ENCODE peak calls at places on chromosome 3, in four cellular contexts. One of them, this sample, is unnamed.
A peak's percentile ranks its signal among the peaks of the same experiment; 100 is the strongest.

GRCh38 chr3:106130384-106131084 is 261.7 kb upstream of the CBLB start:
- DNase-seq in WTC11: no peak
- DNase-seq in HepG2: no peak
- DNase-seq in K562: peak; percentile 85
- DNase-seq in this sample: no peak

GRCh38 chr3:188584162-188584529 is 430.2 kb downstream of the LPP start:
- DNase-seq in K562: no peak
- DNase-seq in HepG2: no peak
- DNase-seq in WTC11: no peak
- DNase-seq in this sample: no peak

GRCh38 chr3:69649713-69650419 is 89.4 kb upstream of the MITF start:
- DNase-seq in HepG2: no peak
- DNase-seq in K562: no peak
- DNase-seq in WTC11: no peak
- DNase-seq in this sample: no peak

GRCh38 chr3:31077021-31077601 is 182.7 kb upstream of the GADL1 start:
- DNase-seq in HepG2: peak; percentile 46
- DNase-seq in K562: peak; percentile 59
- DNase-seq in WTC11: no peak
- DNase-seq in this sample: no peak

GRCh38 chr3:119586707-119587317 is 7.5 kb downstream of the ADPRH start:
- DNase-seq in HepG2: no peak
- DNase-seq in WTC11: no peak
- DNase-seq in K562: no peak
- DNase-seq in this sample: no peak

GRCh38 chr3:51710631-51711351 is 3.9 kb downstream of the GRM2 start:
- DNase-seq in WTC11: peak; percentile 59
- DNase-seq in HepG2: no peak
- DNase-seq in K562: peak; percentile 8
- DNase-seq in this sample: no peak

GRCh38 chr3:136075218-136075808 is 109.8 kb downstream of the PPP2R3A start:
- DNase-seq in HepG2: peak; percentile 72
- DNase-seq in WTC11: peak; percentile 72
- DNase-seq in K562: peak; percentile 81
- DNase-seq in this sample: peak; percentile 40

GRCh38 chr3:156831006-156831405 is 4.9 kb downstream of the LEKR1 start:
- DNase-seq in WTC11: no peak
- DNase-seq in HepG2: no peak
- DNase-seq in K562: no peak
- DNase-seq in this sample: no peak

GRCh38 chr3:133424937-133425869 is 25.3 kb downstream of the BFSP2 start:
- DNase-seq in K562: no peak
- DNase-seq in HepG2: no peak
- DNase-seq in WTC11: no peak
- DNase-seq in this sample: peak; percentile 55

GRCh38 chr3:16338124-16338523 is 73.1 kb downstream of the OXNAD1 start:
- DNase-seq in K562: no peak
- DNase-seq in WTC11: no peak
- DNase-seq in HepG2: no peak
- DNase-seq in this sample: peak; percentile 20

GRCh38 chr3:102791641-102792589 is 357.1 kb downstream of the ZPLD1 start:
- DNase-seq in K562: no peak
- DNase-seq in HepG2: no peak
- DNase-seq in WTC11: no peak
- DNase-seq in this sample: no peak

GRCh38 chr3:137771401-137772230 is 7.5 kb downstream of the SOX14 start:
- DNase-seq in K562: no peak
- DNase-seq in WTC11: peak; percentile 56
- DNase-seq in HepG2: no peak
- DNase-seq in this sample: no peak

GRCh38 chr3:46448721-46449120 is 16.0 kb downstream of the LTF start:
- DNase-seq in WTC11: no peak
- DNase-seq in K562: no peak
- DNase-seq in HepG2: no peak
- DNase-seq in this sample: no peak

GRCh38 chr3:46453526-46454208 is 11.0 kb downstream of the LTF start:
- DNase-seq in HepG2: no peak
- DNase-seq in K562: no peak
- DNase-seq in WTC11: no peak
- DNase-seq in this sample: no peak

GRCh38 chr3:46447535-46447934 is 17.2 kb downstream of the LTF start:
- DNase-seq in WTC11: no peak
- DNase-seq in K562: no peak
- DNase-seq in HepG2: no peak
- DNase-seq in this sample: no peak

GRCh38 chr3:46454209-46454595 is 10.5 kb downstream of the LTF start:
- DNase-seq in WTC11: no peak
- DNase-seq in K562: no peak
- DNase-seq in HepG2: no peak
- DNase-seq in this sample: no peak

DNA sequence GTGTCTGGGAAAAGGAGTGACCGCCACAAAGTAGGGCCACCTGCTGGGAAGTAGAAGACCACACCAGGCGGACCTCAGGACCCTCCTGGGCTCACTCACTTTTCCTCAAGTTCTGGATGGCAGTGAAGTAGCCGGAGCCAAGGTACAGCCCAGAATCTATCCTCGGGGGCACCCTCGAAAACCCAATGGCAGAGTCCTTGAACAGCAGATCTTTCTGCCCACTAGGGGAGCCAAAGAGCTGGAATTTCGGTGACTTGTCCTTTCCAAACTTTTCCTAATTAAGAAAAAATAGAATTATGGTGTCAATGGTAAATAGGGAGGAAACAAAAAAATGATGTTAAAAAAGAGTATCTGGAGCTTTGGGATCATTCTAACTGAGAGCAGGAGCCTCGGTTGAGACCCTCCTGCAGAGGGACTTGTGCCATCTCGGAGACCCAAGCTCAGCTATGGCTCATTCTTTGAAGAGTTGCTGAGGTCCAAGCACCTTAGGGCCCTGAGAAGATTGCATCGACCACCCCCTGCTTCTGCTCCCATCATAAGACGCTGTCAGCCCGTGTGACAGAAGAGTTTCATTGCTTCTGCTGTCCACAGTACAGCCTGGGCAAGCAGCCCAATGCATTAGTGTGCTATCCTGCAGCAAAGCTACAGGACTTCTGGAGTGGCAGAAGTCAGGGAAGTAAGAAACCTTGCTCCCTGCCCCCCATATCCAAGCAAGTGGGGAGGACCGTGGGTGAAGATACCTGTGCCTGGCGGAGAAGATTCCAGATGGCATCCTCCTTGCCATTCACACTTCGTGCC is 14.8 kb downstream of the LTF start:
- DNase-seq in K562: peak; percentile 51
- DNase-seq in WTC11: peak; percentile 50
- DNase-seq in HepG2: no peak
- DNase-seq in this sample: no peak
- TF ChIP-seq CBFB in K562: no peak
- TF ChIP-seq CBFB in WTC11: no peak
- TF ChIP-seq CBFB in HepG2: no peak
- TF ChIP-seq CBFB in this sample: no peak

GRCh38 chr3:179321585-179322322 is 1.1 kb upstream of the ZNF639 start:
- DNase-seq in HepG2: peak; percentile 29
- DNase-seq in WTC11: peak; percentile 25
- DNase-seq in K562: peak; percentile 71
- DNase-seq in this sample: no peak
- TF ChIP-seq CTCF in HepG2: peak; percentile 73
- TF ChIP-seq CTCF in WTC11: no peak
- TF ChIP-seq CTCF in K562: peak; percentile 49
- TF ChIP-seq CTCF in this sample: peak; percentile 58

GRCh38 chr3:145557405-145557804 is 603.6 kb downstream of the PLOD2 start:
- DNase-seq in K562: no peak
- DNase-seq in HepG2: no peak
- DNase-seq in WTC11: no peak
- DNase-seq in this sample: no peak
- TF ChIP-seq CBFB in K562: no peak
- TF ChIP-seq CBFB in HepG2: no peak
- TF ChIP-seq CBFB in WTC11: no peak
- TF ChIP-seq CBFB in this sample: no peak

DNA sequence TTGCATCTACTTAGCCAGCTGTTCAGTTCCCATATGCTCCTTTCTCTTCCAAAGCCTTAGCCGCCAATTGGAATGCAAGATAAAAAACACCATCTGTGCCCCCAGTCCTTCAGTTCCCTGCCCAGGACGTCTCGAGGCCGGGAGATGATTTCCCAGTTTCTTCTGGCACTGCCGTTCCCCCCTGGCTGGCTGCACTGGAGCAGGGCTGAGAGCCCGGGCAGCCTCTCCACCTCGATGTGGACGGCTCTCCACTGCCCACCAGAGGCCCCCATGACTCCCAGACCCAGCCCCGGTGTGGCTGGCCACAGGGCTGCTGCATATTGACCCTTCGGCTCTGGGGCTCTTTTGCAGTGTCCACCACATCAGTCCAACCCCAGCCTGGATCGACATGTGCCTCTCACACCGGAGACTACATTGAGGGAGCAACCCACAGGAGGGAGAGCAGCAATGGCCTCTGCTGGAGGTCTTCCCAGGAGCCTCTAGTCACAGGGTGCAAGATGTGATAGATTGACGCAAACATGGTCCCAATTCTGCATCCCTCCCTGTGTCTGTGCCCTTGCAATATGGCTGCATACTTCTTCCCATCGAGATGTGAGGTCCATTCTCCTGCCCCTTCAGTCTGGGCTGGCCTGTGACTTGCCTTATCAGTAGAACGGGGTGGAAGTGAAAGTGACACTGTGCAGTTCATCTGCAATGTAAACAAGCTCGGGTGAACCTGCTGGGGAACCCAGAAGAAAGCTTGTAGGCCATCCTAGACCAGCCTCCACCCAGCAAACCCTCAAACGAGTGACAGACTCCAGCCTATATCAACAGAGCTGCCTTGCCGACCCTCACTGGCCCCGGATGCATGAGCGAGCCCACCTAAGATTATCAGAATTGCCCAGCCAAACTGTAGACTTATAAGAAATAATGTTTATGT is 52.4 kb upstream of the PRR20G start:
- DNase-seq in HepG2: no peak
- DNase-seq in K562: no peak
- DNase-seq in WTC11: no peak
- DNase-seq in this sample: no peak
- TF ChIP-seq CTCF in HepG2: no peak
- TF ChIP-seq CTCF in K562: no peak
- TF ChIP-seq CTCF in WTC11: no peak
- TF ChIP-seq CTCF in this sample: no peak

DNA sequence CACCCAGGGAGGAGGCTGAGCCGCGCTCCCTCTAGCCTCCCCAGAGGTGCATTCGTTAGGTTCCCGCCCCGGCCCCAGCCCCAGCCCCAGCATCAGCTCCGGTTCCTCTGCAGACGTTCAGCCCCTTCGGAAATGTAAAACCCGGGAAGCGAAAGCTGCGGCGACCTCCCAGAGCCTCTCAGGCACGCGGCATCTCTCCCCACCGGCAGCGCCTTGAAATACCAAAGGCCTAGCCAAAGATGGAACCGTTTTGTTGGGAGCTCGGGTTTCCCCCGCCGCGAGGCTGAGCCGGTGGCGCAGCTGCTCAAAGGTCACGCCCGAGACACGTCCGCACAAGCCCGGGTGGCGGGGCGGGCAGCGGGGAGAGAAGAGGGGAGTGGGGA is 77.8 kb upstream of the HES1 start:
- DNase-seq in K562: peak; percentile 43
- DNase-seq in HepG2: peak; percentile 65
- DNase-seq in WTC11: peak; percentile 82
- DNase-seq in this sample: no peak
- TF ChIP-seq CBFB in K562: no peak
- TF ChIP-seq CBFB in HepG2: no peak
- TF ChIP-seq CBFB in WTC11: no peak
- TF ChIP-seq CBFB in this sample: no peak

DNA sequence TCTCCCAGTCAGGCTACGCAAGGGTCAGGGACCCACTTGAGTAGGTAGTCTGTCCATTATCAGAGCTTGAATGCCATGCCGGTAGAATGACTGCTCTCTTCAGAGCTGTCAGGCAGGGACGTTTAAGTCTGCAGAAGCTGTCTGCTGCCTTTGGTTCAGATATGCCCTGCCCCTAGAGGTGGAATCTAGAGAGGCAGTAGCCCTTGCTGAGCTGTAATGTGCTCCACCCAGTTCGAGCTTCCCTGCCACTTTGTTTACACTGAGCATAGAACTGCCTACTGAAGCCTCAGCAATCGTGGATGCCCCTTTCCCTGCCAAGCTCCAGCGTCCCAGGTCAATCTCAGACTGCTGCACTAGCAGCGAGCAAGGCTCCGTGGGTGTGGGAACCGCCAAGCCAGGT is 57.5 kb upstream of the SETMAR start:
- DNase-seq in K562: no peak
- DNase-seq in HepG2: peak; percentile 15
- DNase-seq in WTC11: peak; percentile 34
- DNase-seq in this sample: no peak
- TF ChIP-seq CTCF in K562: peak; percentile 12
- TF ChIP-seq CTCF in HepG2: no peak
- TF ChIP-seq CTCF in WTC11: peak; percentile 32
- TF ChIP-seq CTCF in this sample: no peak

DNA sequence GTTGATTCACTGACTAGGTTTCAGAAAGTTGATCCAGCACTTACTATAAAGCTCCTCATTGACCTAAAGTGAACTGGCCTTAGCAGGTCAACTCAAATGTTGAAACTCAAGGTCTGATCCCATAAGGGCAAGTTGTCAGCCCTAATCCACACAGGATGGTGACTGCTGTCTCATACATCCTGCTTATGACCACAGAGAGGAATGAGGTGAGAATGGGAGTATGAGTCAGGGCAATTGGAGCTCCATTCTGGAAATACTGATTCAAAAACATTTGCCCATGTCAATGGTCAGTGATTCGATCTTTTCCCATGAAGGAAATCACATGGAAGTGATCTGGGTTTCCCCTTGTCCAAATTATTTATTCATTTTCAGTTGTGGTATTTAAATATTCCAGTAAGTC is 78.7 kb downstream of the ZNF385D start:
- DNase-seq in K562: no peak
- DNase-seq in HepG2: no peak
- DNase-seq in WTC11: no peak
- DNase-seq in this sample: no peak
- TF ChIP-seq CBFB in K562: no peak
- TF ChIP-seq CBFB in HepG2: no peak
- TF ChIP-seq CBFB in WTC11: no peak
- TF ChIP-seq CBFB in this sample: no peak

DNA sequence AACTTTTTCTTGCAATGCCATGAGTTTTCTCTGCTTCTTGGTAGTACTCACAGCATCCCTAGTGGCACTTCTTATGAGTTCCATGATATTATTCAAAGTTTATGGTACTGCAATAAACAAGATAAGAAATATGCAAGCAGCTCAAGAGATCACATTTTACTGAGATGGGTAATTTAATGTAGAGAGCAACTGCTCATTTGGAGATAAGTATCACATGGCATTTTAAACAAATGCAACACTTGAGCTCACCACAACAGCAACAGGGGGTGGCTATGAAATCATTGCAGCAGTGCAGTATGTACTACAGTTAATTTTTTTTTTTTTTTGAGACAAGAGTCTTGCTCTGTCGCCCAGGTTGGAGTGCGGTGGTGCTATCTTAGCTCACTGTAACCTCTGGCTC is 85.1 kb downstream of the WDR49 start:
- DNase-seq in HepG2: no peak
- DNase-seq in K562: no peak
- DNase-seq in WTC11: no peak
- DNase-seq in this sample: no peak
- TF ChIP-seq CTCF in HepG2: no peak
- TF ChIP-seq CTCF in K562: no peak
- TF ChIP-seq CTCF in WTC11: no peak
- TF ChIP-seq CTCF in this sample: no peak

This sample was measured in GM12878.